ENCODE peak calls at places on chromosomes 11 and 22, in nine cellular contexts. U is PC-3; M is stimulated activated CD4-positive, alpha-beta T cell treated with anti-CD3 and anti-CD28 coated beads, Interleukin-2, amount 100 ng/mL, for 24 hours; E is GM12865; Y is renal cortical epithelial cell; A is GM23248; H is neural crest cell; C is fibroblast of lung; P is BE2C. L is an unnamed sample.

GRCh38 chr11:75602916-75603315 is 40.9 kb downstream of the SERPINH1 start:
- DNase-seq in U (peak; percentile 5), M (no peak), E (no peak), Y (no peak), A (no peak), H (no peak), C (no peak), P (no peak), L (no peak)

GRCh38 chr11:104043678-104044239 is 7.3 kb downstream of the DDI1 start:
- DNase-seq in U (no peak), M (no peak), E (no peak), Y (no peak), A (peak; percentile 34), H (no peak), C (peak; percentile 51), P (no peak), L (no peak)

GRCh38 chr22:49915610-49916009 is 2.6 kb downstream of the ALG12 start:
- DNase-seq in U (no peak), M (no peak), E (no peak), Y (no peak), A (no peak), H (no peak), C (no peak), P (no peak), L (no peak)

GRCh38 chr22:19240813-19241592 is 50.5 kb downstream of the CLTCL1 start:
- DNase-seq in U (no peak), M (no peak), E (no peak), Y (no peak), A (no peak), H (no peak), C (no peak), P (no peak), L (no peak)

GRCh38 chr22:37747090-37747714 is 50.4 kb downstream of the TRIOBP start:
- DNase-seq in U (peak; percentile 80), M (no peak), E (peak; percentile 14), Y (no peak), A (peak; percentile 70), H (no peak), C (peak; percentile 50), P (no peak), L (no peak)

GRCh38 chr22:32723632-32724031 is 77.9 kb upstream of the TIMP3 start:
- DNase-seq in U (no peak), M (peak; percentile 36), E (peak; percentile 57), Y (peak; percentile 50), A (peak; percentile 93), H (no peak), C (peak; percentile 96), P (no peak), L (peak; percentile 91)

GRCh38 chr11:66768088-66768521 is 39.1 kb upstream of the SPTBN2 start:
- DNase-seq in U (no peak), M (no peak), E (no peak), Y (peak; percentile 79), A (peak; percentile 19), H (no peak), C (peak; percentile 25), P (no peak), L (no peak)

GRCh38 chr22:31083377-31083768 is 2.3 kb downstream of the SMTN start:
- DNase-seq in U (no peak), M (no peak), E (no peak), Y (peak; percentile 57), A (no peak), H (no peak), C (no peak), P (no peak), L (no peak)

GRCh38 chr11:68138256-68138655 is 17.1 kb upstream of the CHKA start:
- DNase-seq in U (no peak), M (no peak), E (no peak), Y (no peak), A (peak; percentile 17), H (no peak), C (no peak), P (no peak), L (no peak)

GRCh38 chr11:15602779-15603178 is 488.1 kb downstream of the INSC start:
- DNase-seq in U (no peak), M (no peak), E (no peak), Y (no peak), A (no peak), H (no peak), C (no peak), P (no peak), L (no peak)

GRCh38 chr11:64746486-64746885 is 2.5 kb upstream of the RASGRP2 start:
- DNase-seq in U (no peak), M (no peak), E (no peak), Y (no peak), A (no peak), H (no peak), C (no peak), P (no peak), L (no peak)

GRCh38 chr11:15127341-15127740 is 12.6 kb downstream of the INSC start:
- DNase-seq in U (peak; percentile 25), M (no peak), E (no peak), Y (peak; percentile 69), A (peak; percentile 91), H (no peak), C (peak; percentile 62), P (no peak), L (peak; percentile 60)

GRCh38 chr22:20552450-20552894 is 45.1 kb downstream of the MED15 start:
- DNase-seq in U (no peak), M (no peak), E (no peak), Y (peak; percentile 43), A (peak; percentile 90), H (no peak), C (peak; percentile 57), P (peak; percentile 73), L (peak; percentile 88)

GRCh38 chr22:17103351-17103750 is 17.8 kb downstream of the TMEM121B start:
- DNase-seq in U (no peak), M (no peak), E (no peak), Y (no peak), A (no peak), H (no peak), C (no peak), P (no peak), L (no peak)

GRCh38 chr11:19418221-19418620 is 177.5 kb upstream of the E2F8 start:
- DNase-seq in U (no peak), M (no peak), E (no peak), Y (no peak), A (no peak), H (no peak), C (no peak), P (no peak), L (no peak)

GRCh38 chr11:115930886-115931537 is 426.8 kb upstream of the CADM1 start:
- DNase-seq in U (no peak), M (no peak), E (peak; percentile 68), Y (peak; percentile 44), A (no peak), H (no peak), C (no peak), P (no peak), L (no peak)

GRCh38 chr11:65537620-65538231 is 12.8 kb downstream of the SCYL1 start:
- DNase-seq in U (no peak), M (no peak), E (no peak), Y (no peak), A (peak; percentile 27), H (no peak), C (no peak), P (no peak), L (no peak)

GRCh38 chr11:124276081-124276480 is 19.9 kb downstream of the OR8G5 start:
- DNase-seq in U (peak; percentile 43), M (no peak), E (no peak), Y (peak; percentile 15), A (peak; percentile 7), H (no peak), C (peak; percentile 66), P (no peak), L (no peak)

GRCh38 chr11:41382927-41383326 is 76.5 kb downstream of the LRRC4C start:
- DNase-seq in U (peak; percentile 28), M (no peak), E (no peak), Y (peak; percentile 82), A (no peak), H (no peak), C (no peak), P (no peak), L (no peak)

GRCh38 chr11:22454461-22454860 is 116.3 kb downstream of the SLC17A6 start:
- DNase-seq in U (no peak), M (no peak), E (no peak), Y (peak; percentile 40), A (no peak), H (no peak), C (peak; percentile 9), P (no peak), L (no peak)

GRCh38 chr11:35304393-35304790 is 115.0 kb downstream of the SLC1A2 start:
- DNase-seq in U (peak; percentile 55), M (no peak), E (peak; percentile 26), Y (peak; percentile 84), A (peak; percentile 88), H (no peak), C (peak; percentile 72), P (no peak), L (peak; percentile 54)

GRCh38 chr22:32534252-32535215 is 59.9 kb downstream of the FBXO7 start:
- DNase-seq in U (no peak), M (no peak), E (no peak), Y (no peak), A (peak; percentile 85), H (peak; percentile 56), C (no peak), P (no peak), L (peak; percentile 47)

GRCh38 chr11:118224512-118225180 is at the start of gene JAML:
- DNase-seq in U (no peak), M (peak; percentile 63), E (peak; percentile 77), Y (no peak), A (no peak), H (no peak), C (no peak), P (no peak), L (no peak)

GRCh38 chr11:77188323-77188911 is 60.4 kb downstream of the MYO7A start:
- DNase-seq in U (peak; percentile 88), M (peak; percentile 73), E (peak; percentile 78), Y (peak; percentile 60), A (peak; percentile 87), H (peak; percentile 81), C (peak; percentile 80), P (peak; percentile 84), L (peak; percentile 93)

GRCh38 chr22:26409705-26410376 is 19.2 kb upstream of the ASPHD2 start:
- DNase-seq in U (no peak), M (no peak), E (no peak), Y (peak; percentile 8), A (no peak), H (no peak), C (no peak), P (no peak), L (no peak)